ENCODE peak calls at places on chromosomes 3 and 15, in ten cellular contexts. R is epithelial cell of esophagus, K is gastrocnemius medialis, L is choroid plexus epithelial cell, G is neural crest cell, U is foreskin fibroblast, A is cardiac fibroblast, E is psoas muscle, F is B cell, P is IMR-90. D is an unnamed sample.

GRCh38 chr3:43753743-43754142 is 63.0 kb downstream of the ABHD5 start:
- DNase-seq in A (peak; percentile 37), G (no peak), F (no peak), R (peak; percentile 68), L (peak; percentile 59), K (no peak), E (no peak), U (peak; percentile 73), P (peak; percentile 87), D (no peak)

GRCh38 chr3:53072653-53073552 is 27.0 kb upstream of the SFMBT1 start:
- DNase-seq in L (peak; percentile 79), U (peak; percentile 63), G (peak; percentile 93), F (peak; percentile 84), K (peak; percentile 50), P (peak; percentile 63), E (peak; percentile 89), A (peak; percentile 79), R (peak; percentile 83), D (peak; percentile 83)

GRCh38 chr3:169769287-169770181 is at the start of gene ACTRT3:
- DNase-seq in F (peak; percentile 75), E (peak; percentile 82), K (no peak), G (peak; percentile 71), P (peak; percentile 43), L (peak; percentile 84), U (peak; percentile 69), R (peak; percentile 79), A (peak; percentile 80), D (peak; percentile 83)

GRCh38 chr3:101513419-101513986 is 491 bp upstream of the SENP7 start:
- DNase-seq in F (no peak), A (no peak), E (no peak), R (no peak), U (no peak), L (peak; percentile 76), K (no peak), G (no peak), P (no peak), D (no peak)

GRCh38 chr15:86615411-86615810 is 535.7 kb downstream of the AGBL1 start:
- DNase-seq in L (no peak), A (no peak), F (no peak), G (no peak), P (no peak), U (no peak), K (no peak), R (no peak), E (no peak), D (no peak)

GRCh38 chr3:116040152-116040551 is 405.1 kb downstream of the LSAMP start:
- DNase-seq in U (no peak), G (no peak), P (no peak), L (no peak), A (no peak), R (no peak), E (no peak), F (no peak), K (no peak), D (no peak)

GRCh38 chr15:87387681-87388240 is 868.8 kb downstream of the NTRK3 start:
- DNase-seq in R (peak; percentile 78), U (no peak), L (no peak), P (no peak), F (no peak), A (no peak), E (no peak), K (no peak), G (no peak), D (no peak)

GRCh38 chr3:5349343-5349742 is 161.8 kb downstream of the EDEM1 start:
- DNase-seq in G (no peak), K (no peak), A (no peak), E (no peak), F (no peak), U (no peak), R (peak; percentile 27), P (no peak), L (no peak), D (no peak)

GRCh38 chr3:182989566-182989965 is 9.2 kb upstream of the DCUN1D1 start:
- DNase-seq in P (no peak), K (no peak), U (no peak), F (no peak), A (no peak), R (peak; percentile 78), G (no peak), E (no peak), L (no peak), D (no peak)

GRCh38 chr3:102069211-102069662 is 219.9 kb downstream of the NFKBIZ start:
- DNase-seq in F (no peak), G (no peak), K (no peak), L (peak; percentile 85), U (peak; percentile 76), A (peak; percentile 83), E (no peak), P (peak; percentile 91), R (peak; percentile 88), D (no peak)

GRCh38 chr15:75785771-75786563 is 57.3 kb upstream of the UBE2Q2 start:
- DNase-seq in L (peak; percentile 23), E (no peak), P (no peak), K (no peak), A (peak; percentile 30), U (no peak), R (no peak), F (no peak), G (peak; percentile 50), D (no peak)

GRCh38 chr15:92095691-92096090 is 242.2 kb downstream of the SLCO3A1 start:
- DNase-seq in E (no peak), K (no peak), F (no peak), R (no peak), A (no peak), L (no peak), G (no peak), P (no peak), U (no peak), D (no peak)

GRCh38 chr15:92087211-92087610 is 233.7 kb downstream of the SLCO3A1 start:
- DNase-seq in F (no peak), R (peak; percentile 65), E (no peak), G (no peak), P (no peak), L (no peak), U (no peak), A (no peak), K (no peak), D (no peak)

GRCh38 chr15:92092391-92092790 is 238.9 kb downstream of the SLCO3A1 start:
- DNase-seq in A (peak; percentile 19), L (no peak), U (no peak), E (no peak), P (peak; percentile 15), R (no peak), F (no peak), G (no peak), K (no peak), D (no peak)

DNA sequence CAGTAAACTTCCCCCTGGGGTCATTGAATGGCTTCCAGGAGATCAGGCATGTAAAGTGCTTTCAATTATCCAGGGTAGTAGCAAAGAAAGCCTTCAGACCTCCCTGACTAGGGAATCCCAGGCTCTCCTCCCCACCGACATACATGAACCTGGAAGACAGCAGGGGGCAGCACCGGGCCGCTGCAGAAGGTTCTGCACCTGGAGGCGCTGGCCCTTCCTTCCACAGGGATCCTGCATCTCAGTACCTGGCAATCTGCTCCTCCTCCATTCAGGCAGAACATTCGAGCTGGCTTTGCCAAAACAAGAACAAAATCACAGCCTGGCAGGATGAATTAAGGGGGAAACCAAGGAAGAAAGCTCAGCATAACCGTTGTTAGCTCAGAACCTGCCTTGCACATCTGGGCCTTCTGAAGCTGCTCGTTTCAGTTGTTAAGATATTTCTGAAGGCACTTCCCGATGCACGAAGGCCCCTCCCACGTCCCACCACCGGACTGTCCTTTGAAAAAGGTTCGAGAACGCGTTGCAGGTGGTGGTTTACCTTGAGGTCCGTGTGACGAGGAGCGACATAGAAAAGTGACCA is 237.7 kb downstream of the SLCO3A1 start:
- DNase-seq in R (peak; percentile 68), E (no peak), F (no peak), G (peak; percentile 63), P (peak; percentile 11), U (no peak), L (peak; percentile 30), A (peak; percentile 38), K (no peak), D (no peak)
- TF ChIP-seq CTCF in R (peak; percentile 82), E (peak; percentile 27), F (no peak), G (peak; percentile 76), P (peak; percentile 59), U (peak; percentile 66), L (peak; percentile 53), A (peak; percentile 71), K (no peak), D (peak; percentile 68)

GRCh38 chr3:22685598-22685997 is 517.5 kb upstream of the UBE2E2 start:
- DNase-seq in A (no peak), E (no peak), U (peak; percentile 8), P (no peak), K (no peak), R (peak; percentile 58), L (peak; percentile 49), F (no peak), G (no peak), D (no peak)
- TF ChIP-seq CTCF in A (peak; percentile 33), E (no peak), U (no peak), P (no peak), K (no peak), R (peak; percentile 79), L (peak; percentile 74), F (no peak), G (peak; percentile 43), D (peak; percentile 27)

GRCh38 chr3:18295171-18295920 is 129.8 kb downstream of the SATB1 start:
- DNase-seq in R (peak; percentile 96), L (peak; percentile 71), E (no peak), G (no peak), A (peak; percentile 55), U (peak; percentile 4), P (peak; percentile 46), F (peak; percentile 23), K (no peak), D (peak; percentile 19)
- TF ChIP-seq CTCF in R (peak; percentile 97), L (peak; percentile 69), E (no peak), G (peak; percentile 74), A (peak; percentile 74), U (peak; percentile 68), P (peak; percentile 19), F (peak; percentile 72), K (no peak), D (peak; percentile 91)

GRCh38 chr3:12049675-12050074 is 45.5 kb downstream of the SYN2 start:
- DNase-seq in A (peak; percentile 24), P (peak; percentile 3), E (no peak), L (peak; percentile 41), U (peak; percentile 3), F (no peak), G (no peak), R (peak; percentile 32), K (no peak), D (no peak)

GRCh38 chr3:12042638-12043037 is 38.5 kb downstream of the SYN2 start:
- DNase-seq in U (no peak), G (no peak), F (no peak), A (no peak), P (no peak), K (no peak), R (no peak), E (no peak), L (no peak), D (no peak)

GRCh38 chr3:12044860-12045259 is 40.7 kb downstream of the SYN2 start:
- DNase-seq in E (no peak), P (no peak), F (no peak), K (no peak), L (no peak), R (no peak), U (no peak), G (no peak), A (no peak), D (no peak)

GRCh38 chr3:12041476-12041875 is 37.3 kb downstream of the SYN2 start:
- DNase-seq in U (no peak), A (no peak), F (no peak), L (no peak), P (no peak), R (no peak), G (no peak), K (no peak), E (no peak), D (no peak)

GRCh38 chr3:12046406-12046805 is 42.2 kb downstream of the SYN2 start:
- DNase-seq in L (peak; percentile 29), F (no peak), E (no peak), G (no peak), R (peak; percentile 6), K (no peak), U (peak; percentile 2), A (no peak), P (no peak), D (no peak)
- TF ChIP-seq CTCF in L (peak; percentile 56), F (no peak), E (no peak), G (peak; percentile 62), R (peak; percentile 41), K (no peak), U (no peak), A (peak; percentile 18), P (no peak), D (peak; percentile 16)